ENCODE peak calls at places on chromosomes 7 and 10, in seven cellular contexts. J is A549, H is AG09319, U is pancreas, M is choroid plexus epithelial cell, F is endothelial cell, Z is gastrocnemius medialis. R is an unnamed sample.

GRCh38 chr10:120765241-120765803 is 85.8 kb upstream of the WDR11 start:
- DNase-seq in J (no peak), F (no peak), M (no peak), U (no peak), Z (no peak), H (no peak), R (no peak)

GRCh38 chr10:21811245-21811585 is 192.3 kb downstream of the DNAJC1 start:
- DNase-seq in M (peak; percentile 39), Z (no peak), H (no peak), F (no peak), J (no peak), U (no peak), R (no peak)

GRCh38 chr10:3749597-3750351 is 35.2 kb downstream of the KLF6 start:
- DNase-seq in H (no peak), U (no peak), F (no peak), M (peak; percentile 90), J (no peak), Z (peak; percentile 82), R (no peak)

GRCh38 chr7:77566421-77566820 is 29.3 kb downstream of the PTPN12 start:
- DNase-seq in U (no peak), Z (no peak), F (no peak), H (no peak), M (no peak), J (no peak), R (no peak)

GRCh38 chr10:91617073-91617580 is 15.7 kb downstream of the PPP1R3C start:
- DNase-seq in F (no peak), J (no peak), Z (no peak), M (peak; percentile 93), H (no peak), U (no peak), R (no peak)

GRCh38 chr7:84612976-84613375 is 418.4 kb upstream of the SEMA3A start:
- DNase-seq in J (no peak), U (no peak), M (no peak), Z (no peak), H (no peak), F (no peak), R (no peak)

GRCh38 chr7:87058739-87059524 is 522 bp downstream of the ELAPOR2 start:
- DNase-seq in Z (no peak), F (peak; percentile 16), J (peak; percentile 1), H (no peak), M (peak; percentile 1), U (peak; percentile 38), R (no peak)

GRCh38 chr7:2264158-2264557 is 22.1 kb downstream of the NUDT1 start:
- DNase-seq in Z (no peak), H (no peak), J (no peak), U (no peak), F (no peak), M (no peak), R (no peak)

GRCh38 chr10:130382031-130382430 is 245.8 kb downstream of the GLRX3 start:
- DNase-seq in U (no peak), M (no peak), H (no peak), J (no peak), F (no peak), Z (no peak), R (no peak)

GRCh38 chr10:4519691-4520402 is 306.2 kb upstream of the AKR1E2 start:
- DNase-seq in Z (no peak), F (no peak), M (peak; percentile 90), H (no peak), U (no peak), J (no peak), R (no peak)

GRCh38 chr7:78585958-78586357 is 787.4 kb downstream of the PHTF2 start:
- DNase-seq in F (no peak), H (no peak), M (no peak), U (no peak), J (no peak), Z (no peak), R (no peak)

GRCh38 chr7:35015346-35015859 is 21.9 kb downstream of the DPY19L1 start:
- DNase-seq in H (no peak), M (no peak), U (no peak), Z (no peak), F (no peak), J (no peak), R (no peak)

GRCh38 chr7:35021445-35021844 is 15.8 kb downstream of the DPY19L1 start:
- DNase-seq in M (no peak), Z (no peak), J (no peak), U (no peak), H (no peak), F (no peak), R (no peak)

GRCh38 chr7:35019801-35020200 is 17.5 kb downstream of the DPY19L1 start:
- DNase-seq in Z (no peak), H (no peak), J (no peak), M (no peak), F (no peak), U (no peak), R (no peak)

GRCh38 chr7:35022725-35023124 is 14.6 kb downstream of the DPY19L1 start:
- DNase-seq in U (no peak), J (no peak), Z (no peak), F (no peak), H (no peak), M (no peak), R (no peak)

DNA sequence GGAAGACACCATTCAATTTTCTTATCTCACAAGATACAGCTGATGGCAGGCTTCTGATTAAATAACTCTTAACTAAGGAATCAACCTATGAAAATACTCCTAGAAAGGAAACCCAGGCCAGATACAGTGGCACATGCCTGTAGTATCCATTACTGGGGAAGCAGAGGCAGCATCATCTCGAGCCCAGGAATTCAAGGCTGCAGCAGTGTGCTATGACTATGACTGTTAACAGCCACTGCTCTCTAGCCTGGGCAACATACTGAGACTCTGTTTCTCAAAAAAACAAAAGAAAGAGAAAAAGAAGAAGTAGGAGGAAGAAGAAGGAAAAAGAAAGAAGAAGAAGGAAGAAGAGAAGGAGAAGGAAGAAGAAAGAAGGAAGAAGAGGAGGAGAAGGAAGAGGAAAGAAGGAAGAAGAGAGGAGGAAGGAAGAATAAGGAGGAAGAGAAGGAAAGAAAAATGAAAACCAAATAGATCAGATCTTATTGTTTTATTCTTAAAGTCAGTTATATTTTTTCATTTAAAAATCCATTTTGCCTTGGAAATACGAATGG is 18.0 kb downstream of the DPY19L1 start:
- DNase-seq in F (no peak), J (no peak), H (no peak), M (no peak), Z (no peak), U (no peak), R (no peak)
- TF ChIP-seq CTCF in F (no peak), J (no peak), H (no peak), M (no peak), Z (no peak), U (no peak), R (no peak)

DNA sequence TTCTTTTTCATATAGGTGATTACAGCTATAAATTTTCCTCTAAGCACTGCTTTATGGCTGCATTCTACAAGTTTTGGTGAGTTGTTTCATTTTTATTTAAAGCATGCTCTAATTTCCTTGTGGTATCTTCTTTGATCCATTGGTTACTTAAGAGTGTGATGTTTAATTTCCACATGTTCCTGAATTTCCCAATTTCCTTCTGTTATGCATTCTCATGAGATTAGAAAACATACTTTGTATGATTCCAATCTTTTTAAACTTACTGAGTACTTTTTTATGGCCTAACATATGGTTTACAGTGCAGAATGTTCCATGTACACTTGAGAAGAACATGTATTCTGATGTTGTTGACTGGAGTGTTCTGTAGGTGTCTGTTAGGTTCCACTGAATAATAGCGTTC is 53.4 kb downstream of the MYL10 start:
- DNase-seq in M (no peak), Z (no peak), H (no peak), U (no peak), F (no peak), J (no peak), R (no peak)
- TF ChIP-seq CTCF in M (no peak), Z (no peak), H (no peak), U (no peak), F (no peak), J (no peak), R (no peak)

DNA sequence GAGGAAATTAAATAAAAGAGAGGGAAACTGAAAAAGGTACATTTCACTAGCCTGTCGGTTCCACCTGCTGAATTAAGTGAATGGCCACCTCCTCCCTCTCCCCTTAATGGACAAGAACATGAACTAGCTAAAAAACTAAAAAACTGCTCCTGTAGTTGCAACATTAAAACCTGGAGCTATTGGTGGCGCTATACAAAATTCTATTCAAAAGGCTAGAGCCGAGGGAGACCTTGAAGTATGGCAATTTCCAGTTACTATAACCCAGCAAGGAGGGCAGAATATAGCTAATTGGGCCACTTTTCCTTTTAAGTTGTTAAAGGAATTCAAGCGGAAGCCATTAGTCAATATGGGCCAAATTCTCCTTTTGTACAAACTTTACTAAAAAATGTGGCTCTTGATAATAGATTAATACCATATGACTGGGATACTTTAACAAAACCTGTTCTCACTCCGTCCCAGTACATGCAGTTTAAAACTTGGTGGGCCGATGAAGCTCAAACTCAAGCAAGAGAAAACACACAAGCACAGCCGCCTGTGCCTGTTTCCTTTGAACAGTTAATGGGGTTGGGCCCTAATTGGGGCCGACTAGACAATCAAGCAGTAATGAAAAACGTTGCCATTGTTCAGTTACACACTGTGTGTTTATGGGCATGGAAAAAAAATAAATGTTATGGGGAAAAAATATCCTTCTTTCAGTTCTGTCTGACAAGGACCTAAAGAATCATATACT is 6.5 kb upstream of the CHST3 start:
- DNase-seq in M (peak; percentile 41), Z (no peak), F (no peak), J (no peak), H (no peak), U (no peak), R (no peak)
- TF ChIP-seq CTCF in M (peak; percentile 28), Z (no peak), F (no peak), J (peak; percentile 23), H (peak; percentile 21), U (no peak), R (peak; percentile 47)

GRCh38 chr10:70952921-70953320 is 64.6 kb upstream of the PCBD1 start:
- DNase-seq in H (no peak), J (no peak), U (no peak), Z (no peak), M (no peak), F (no peak), R (no peak)

GRCh38 chr10:70958396-70958795 is 70.0 kb upstream of the PCBD1 start:
- DNase-seq in F (no peak), U (no peak), Z (no peak), M (peak; percentile 21), H (no peak), J (no peak), R (no peak)

GRCh38 chr10:70954777-70955176 is 66.4 kb upstream of the PCBD1 start:
- DNase-seq in J (no peak), Z (no peak), H (no peak), F (no peak), U (no peak), M (no peak), R (no peak)

GRCh38 chr10:70954373-70954772 is 66.0 kb upstream of the PCBD1 start:
- DNase-seq in J (no peak), H (no peak), U (no peak), Z (no peak), F (no peak), M (no peak), R (no peak)

DNA sequence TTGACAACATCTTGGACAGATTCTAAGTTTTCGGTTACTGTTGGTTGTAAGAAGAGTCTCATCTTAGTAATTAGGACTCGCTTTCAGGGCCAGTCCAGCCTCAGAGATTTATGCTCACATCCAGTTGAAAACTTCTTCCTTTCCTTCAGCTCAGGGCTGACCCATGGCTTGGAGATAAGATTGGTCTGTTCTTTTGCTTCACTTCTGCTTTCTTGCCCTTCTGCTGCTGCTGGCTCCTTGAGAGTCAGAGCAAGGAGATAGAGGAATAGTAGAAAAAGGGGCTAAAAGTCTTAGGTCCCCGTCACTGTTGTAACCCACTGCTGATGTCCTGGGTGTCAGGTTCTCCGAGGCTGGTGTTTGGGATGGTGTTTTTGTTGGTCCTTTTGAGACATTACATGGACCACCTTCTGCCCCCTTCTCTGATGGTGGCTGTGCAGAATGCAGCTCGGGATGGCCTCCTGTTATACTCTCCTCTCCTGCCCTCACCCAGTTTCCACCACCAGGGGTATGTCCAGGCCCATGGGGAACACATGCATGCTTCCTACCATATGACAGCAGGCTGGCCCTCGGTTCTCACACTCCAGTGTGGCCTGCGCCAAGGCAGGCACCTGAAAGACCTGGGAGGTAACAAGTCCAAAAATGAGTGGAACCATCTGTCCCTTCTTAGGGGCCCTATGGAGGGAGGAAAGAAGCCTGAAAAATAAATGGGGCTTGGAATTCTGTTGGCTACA is 67.8 kb upstream of the PCBD1 start:
- DNase-seq in H (no peak), Z (no peak), U (no peak), J (peak; percentile 44), F (peak; percentile 37), M (no peak), R (no peak)
- TF ChIP-seq CTCF in H (no peak), Z (no peak), U (no peak), J (no peak), F (peak; percentile 41), M (peak; percentile 9), R (peak; percentile 34)

R was measured in type B pancreatic cell.